ENCODE peak calls at places on chromosomes 11 and 22, in four cellular contexts. V, J, U and Y are unnamed samples.
A peak's percentile ranks its signal among the peaks of the same experiment; 100 is the strongest.

GRCh38 chr11:5575159-5575558 is 5.5 kb upstream of the OR52B6 start:
- DNase-seq in V (no peak), J (no peak), U (no peak), Y (no peak)

GRCh38 chr11:19922689-19923035 is 210.0 kb downstream of the NAV2 start:
- DNase-seq in V (no peak), J (no peak), U (no peak), Y (no peak)

GRCh38 chr11:67289651-67290479 is 762 bp downstream of the ANKRD13D start:
- DNase-seq in V (no peak), J (no peak), U (peak; percentile 93), Y (no peak)

GRCh38 chr22:24741769-24742168 is 32.8 kb downstream of the PIWIL3 start:
- DNase-seq in V (no peak), J (no peak), U (no peak), Y (no peak)

GRCh38 chr11:7079545-7080135 is 9.2 kb upstream of the RBMXL2 start:
- DNase-seq in V (no peak), J (no peak), U (no peak), Y (no peak)

GRCh38 chr11:65598258-65598699 is 2.7 kb upstream of the KCNK7 start:
- DNase-seq in V (no peak), J (no peak), U (no peak), Y (no peak)

GRCh38 chr22:25582946-25583345 is 18.5 kb downstream of the GRK3 start:
- DNase-seq in V (no peak), J (no peak), U (no peak), Y (no peak)

GRCh38 chr11:47093541-47093940 is 83.1 kb downstream of the ARFGAP2 start:
- DNase-seq in V (no peak), J (no peak), U (no peak), Y (no peak)

GRCh38 chr11:115657586-115657985 is 153.4 kb upstream of the CADM1 start:
- DNase-seq in V (no peak), J (no peak), U (no peak), Y (no peak)

GRCh38 chr11:103652013-103652412 is 384.4 kb upstream of the DDI1 start:
- DNase-seq in V (no peak), J (no peak), U (no peak), Y (no peak)

GRCh38 chr11:76803811-76804600 is 20.9 kb downstream of the TSKU start:
- DNase-seq in V (peak; percentile 33), J (no peak), U (peak; percentile 41), Y (no peak)

GRCh38 chr11:65488273-65489058 is 10.4 kb upstream of the MALAT1 start:
- DNase-seq in V (no peak), J (no peak), U (no peak), Y (no peak)

GRCh38 chr11:86275493-86276370 is 26.3 kb upstream of the HIKESHI start:
- DNase-seq in V (no peak), J (no peak), U (no peak), Y (no peak)

GRCh38 chr11:82845336-82846036 is 54.7 kb downstream of the PRCP start:
- DNase-seq in V (no peak), J (no peak), U (no peak), Y (no peak)

GRCh38 chr11:61972112-61972795 is 4.8 kb upstream of the FTH1 start:
- DNase-seq in V (no peak), J (no peak), U (no peak), Y (peak; percentile 32)

GRCh38 chr22:39230261-39231196 is 14.3 kb downstream of the PDGFB start:
- DNase-seq in V (no peak), J (no peak), U (no peak), Y (no peak)
- H3K27ac ChIP-seq in V (no peak overlapping the region), J (no peak overlapping the region), U (peak overlapping the region; percentile 65), Y (no peak overlapping the region)

GRCh38 chr22:19201130-19201857 is 22.8 kb upstream of the SLC25A1 start:
- DNase-seq in V (no peak), J (no peak), U (no peak), Y (no peak)
- H3K27ac ChIP-seq in V (no peak overlapping the region), J (no peak overlapping the region), U (no peak overlapping the region), Y (no peak overlapping the region)

DNA sequence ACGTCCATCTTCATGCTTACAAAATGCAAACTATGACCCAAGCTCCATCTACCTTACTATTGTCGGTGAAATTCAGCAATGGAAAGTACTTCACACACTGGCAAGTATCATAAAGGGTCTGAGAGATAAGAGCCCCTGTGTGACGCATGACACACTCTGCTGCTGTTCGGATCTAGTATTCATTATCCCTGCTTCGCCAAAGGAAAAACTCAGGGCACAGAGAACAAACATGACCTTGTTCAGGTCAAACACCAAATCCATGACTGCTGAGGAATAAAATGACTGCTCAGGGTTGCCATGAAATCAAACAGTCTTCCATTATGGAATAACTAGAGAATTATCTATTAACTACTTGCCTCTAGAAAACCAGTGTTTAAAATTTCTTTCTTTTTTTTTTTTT is 73.0 kb downstream of the MICAL3 start:
- DNase-seq in V (no peak), J (no peak), U (no peak), Y (no peak)
- H3K27ac ChIP-seq in V (no peak overlapping the region), J (no peak overlapping the region), U (peak overlapping the region; percentile 44), Y (no peak overlapping the region)

DNA sequence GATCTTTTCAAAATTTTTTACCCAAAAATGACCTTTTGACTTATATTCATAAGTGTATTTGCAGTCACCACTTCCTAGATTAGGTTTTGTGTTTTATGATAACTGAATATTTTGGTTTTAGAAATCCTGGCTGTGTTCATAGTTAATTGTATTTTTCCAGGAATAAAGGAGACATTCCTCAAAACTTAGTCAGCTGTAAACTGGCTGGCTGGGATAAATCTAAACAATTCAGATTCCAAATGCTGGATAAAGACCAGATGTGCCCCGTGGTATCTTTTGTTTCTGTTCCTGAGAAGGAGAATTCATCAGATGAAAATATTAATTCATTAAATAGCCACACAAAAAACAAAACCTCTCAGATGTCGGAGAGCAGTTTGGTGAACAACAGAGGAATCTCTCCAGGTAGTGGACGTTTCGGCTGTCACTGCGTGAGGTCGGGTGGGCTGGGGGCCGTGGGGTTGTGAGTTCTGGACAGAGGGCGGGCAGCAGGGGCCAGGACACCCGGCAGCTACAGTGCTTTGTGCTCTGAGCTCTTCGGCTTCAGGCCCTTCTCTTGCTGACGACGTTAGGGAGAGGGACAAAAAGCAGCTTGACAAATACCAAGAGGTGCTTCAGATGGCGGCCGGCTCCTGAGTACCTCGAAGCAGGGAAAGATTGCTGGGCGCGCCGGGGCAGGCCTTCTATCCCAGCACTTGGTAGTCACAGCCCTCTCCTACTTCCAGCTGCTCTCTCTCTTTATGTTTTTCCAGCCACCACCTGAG is 24.6 kb downstream of the MOV10L1 start:
- DNase-seq in V (no peak), J (no peak), U (no peak), Y (no peak)
- H3K27ac ChIP-seq in V (no peak overlapping the region), J (no peak overlapping the region), U (no peak overlapping the region), Y (peak overlapping the region; percentile 43)

DNA sequence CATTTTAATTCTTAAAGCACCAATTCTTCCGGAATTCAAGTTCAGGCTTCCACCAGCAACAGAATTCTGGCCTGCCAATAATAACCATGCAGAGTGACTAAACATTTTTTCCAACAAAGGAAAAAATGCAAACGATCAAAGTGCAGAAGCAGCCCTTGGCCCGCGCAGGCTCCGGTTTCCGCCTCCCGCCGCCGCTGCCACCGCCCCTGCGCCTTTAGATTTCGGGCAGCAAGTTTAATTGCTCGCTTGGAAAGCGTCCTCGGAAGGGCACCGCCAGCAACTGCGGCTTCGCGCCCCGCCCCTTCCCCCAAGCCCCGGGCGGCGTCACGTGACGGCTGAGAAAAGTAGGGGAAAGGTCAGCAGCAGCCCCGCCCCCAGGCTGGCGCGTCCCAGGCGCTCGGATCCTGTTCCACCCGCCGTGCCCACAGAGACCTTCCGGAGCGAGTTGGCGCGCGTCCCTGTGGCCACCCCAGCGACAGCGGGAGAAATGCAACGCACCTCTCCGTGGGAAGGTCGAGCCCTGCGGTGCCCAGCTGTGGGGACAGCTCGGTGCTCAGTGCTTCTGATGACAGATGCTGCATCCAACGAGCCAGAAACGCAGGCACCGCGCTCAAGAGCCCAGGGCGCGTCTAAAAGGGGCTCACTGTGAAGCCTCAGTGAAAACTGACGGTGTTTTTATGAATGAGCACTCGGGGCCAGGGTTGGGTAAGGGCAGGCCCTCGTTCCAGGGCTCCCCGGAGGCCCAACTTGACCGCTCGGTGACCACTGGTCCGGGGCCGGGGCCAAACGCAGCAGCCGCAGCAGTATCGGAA is 2.5 kb downstream of the CPT1A start:
- DNase-seq in V (peak; percentile 95), J (peak; percentile 59), U (peak; percentile 99), Y (peak; percentile 98)
- H3K27ac ChIP-seq in V (peak overlapping the region; percentile 88), J (peak overlapping the region; percentile 77), U (peak overlapping the region; percentile 94), Y (peak overlapping the region; percentile 91)

GRCh38 chr22:44450503-44450902 is 47.5 kb downstream of the RTL6 start:
- DNase-seq in V (no peak), J (no peak), U (peak; percentile 51), Y (no peak)

GRCh38 chr22:44449061-44449682 is 48.9 kb downstream of the RTL6 start:
- DNase-seq in V (no peak), J (no peak), U (peak; percentile 34), Y (no peak)

GRCh38 chr22:44448271-44448780 is 49.7 kb downstream of the RTL6 start:
- DNase-seq in V (no peak), J (no peak), U (peak; percentile 68), Y (peak; percentile 25)

GRCh38 chr22:44451016-44451415 is 47.0 kb downstream of the RTL6 start:
- DNase-seq in V (no peak), J (no peak), U (peak; percentile 39), Y (no peak)

DNA sequence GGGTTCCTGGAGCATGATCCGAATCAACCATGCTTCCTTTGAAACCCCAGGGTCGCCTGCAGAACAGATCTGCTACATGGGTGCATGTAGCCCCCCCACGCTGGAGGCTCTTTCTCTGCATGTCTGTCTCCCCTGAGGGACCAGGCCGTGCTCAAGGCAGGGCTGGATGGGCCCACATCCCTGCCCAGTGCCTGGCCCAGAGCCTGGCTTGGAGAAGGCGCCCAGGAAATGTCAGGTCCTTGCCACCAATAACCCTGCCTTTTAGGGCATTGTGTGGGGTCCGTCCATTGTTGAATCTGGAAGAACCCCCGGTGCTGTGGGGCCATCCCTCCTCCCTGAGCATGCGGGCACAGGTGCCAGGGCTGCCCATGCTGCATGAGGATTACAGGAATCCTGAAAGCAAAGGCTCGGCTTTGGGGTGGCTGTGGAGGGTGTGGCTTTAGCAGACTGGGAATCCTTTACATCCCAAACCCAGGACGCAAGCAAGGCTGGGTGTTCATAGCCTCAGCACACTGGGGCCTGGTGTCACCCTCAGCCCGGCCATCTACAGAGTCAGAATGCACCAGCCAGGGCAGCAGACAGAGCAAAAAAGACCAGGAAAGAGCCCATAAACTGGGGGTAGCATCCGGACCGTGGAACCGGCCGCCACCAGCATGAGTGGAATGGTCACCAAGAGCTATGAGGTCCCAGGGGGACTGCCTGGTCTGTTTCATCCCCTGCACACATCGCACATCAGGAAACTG is 48.2 kb downstream of the RTL6 start:
- DNase-seq in V (no peak), J (no peak), U (peak; percentile 67), Y (no peak)
- H3K27ac ChIP-seq in V (no peak overlapping the region), J (no peak overlapping the region), U (no peak overlapping the region), Y (no peak overlapping the region)